ENCODE peak calls at places on chromosomes 5 and 9, in five cellular contexts. P, V, I, F and X are unnamed samples.
A peak's percentile ranks its signal among the peaks of the same experiment; 100 is the strongest.

GRCh38 chr5:168342985-168343384 is 51.5 kb downstream of the WWC1 start:
- DNase-seq in P (no peak), V (no peak), I (no peak), F (no peak), X (no peak)

GRCh38 chr5:61334224-61335196 is 2.5 kb downstream of the ZSWIM6 start:
- DNase-seq in P (peak; percentile 76), V (no peak), I (no peak), F (no peak), X (no peak)

GRCh38 chr9:93198117-93198838 is 14.3 kb downstream of the WNK2 start:
- DNase-seq in P (no peak), V (peak; percentile 55), I (no peak), F (no peak), X (no peak)

GRCh38 chr5:161757223-161757622 is 71.7 kb downstream of the GABRA6 start:
- DNase-seq in P (no peak), V (no peak), I (no peak), F (no peak), X (no peak)

GRCh38 chr5:147685991-147686390 is 96.5 kb downstream of the JAKMIP2 start:
- DNase-seq in P (no peak), V (no peak), I (no peak), F (no peak), X (no peak)

GRCh38 chr5:131610198-131611063 is 24.6 kb downstream of the RAPGEF6 start:
- DNase-seq in P (peak; percentile 95), V (no peak), I (no peak), F (no peak), X (no peak)

GRCh38 chr5:157516016-157516415 is 56.0 kb downstream of the NIPAL4 start:
- DNase-seq in P (peak; percentile 94), V (no peak), I (no peak), F (no peak), X (no peak)

GRCh38 chr5:80082731-80083114 is 47.6 kb downstream of the THBS4 start:
- DNase-seq in P (peak; percentile 70), V (peak; percentile 57), I (peak; percentile 54), F (peak; percentile 87), X (peak; percentile 52)

GRCh38 chr9:20997503-20998076 is 33.9 kb downstream of the HACD4 start:
- DNase-seq in P (no peak), V (no peak), I (no peak), F (no peak), X (no peak)

GRCh38 chr9:85741112-85741874 is 461 bp downstream of the AGTPBP1 start:
- DNase-seq in P (peak; percentile 8), V (no peak), I (peak; percentile 52), F (peak; percentile 74), X (no peak)

GRCh38 chr5:172564187-172564586 is 76.9 kb upstream of the NEURL1B start:
- DNase-seq in P (no peak), V (no peak), I (peak; percentile 61), F (no peak), X (no peak)

GRCh38 chr9:125375820-125376219 is 114.2 kb downstream of the GAPVD1 start:
- DNase-seq in P (no peak), V (no peak), I (no peak), F (no peak), X (no peak)

GRCh38 chr9:98521141-98521540 is 187.6 kb downstream of the GABBR2 start:
- DNase-seq in P (peak; percentile 92), V (no peak), I (no peak), F (no peak), X (no peak)

GRCh38 chr9:136135326-136136126 is 16.9 kb upstream of the TMEM250 start:
- DNase-seq in P (no peak), V (no peak), I (no peak), F (no peak), X (no peak)

GRCh38 chr9:136136127-136136445 is 17.4 kb upstream of the TMEM250 start:
- DNase-seq in P (no peak), V (no peak), I (no peak), F (no peak), X (no peak)

GRCh38 chr9:136133191-136133958 is 14.7 kb upstream of the TMEM250 start:
- DNase-seq in P (no peak), V (no peak), I (no peak), F (no peak), X (no peak)

GRCh38 chr9:136132500-136133050 is 13.9 kb upstream of the TMEM250 start:
- DNase-seq in P (no peak), V (no peak), I (no peak), F (no peak), X (no peak)

GRCh38 chr9:136133959-136134484 is 15.3 kb upstream of the TMEM250 start:
- DNase-seq in P (no peak), V (no peak), I (no peak), F (no peak), X (no peak)
- H3K27me3 ChIP-seq in P (peaks cover 83% of the 10 kb centered on the region), V (no peaks in the 10 kb centered on the region), I (no peaks in the 10 kb centered on the region), F (peaks cover 83% of the 10 kb centered on the region), X (peaks cover 69% of the 10 kb centered on the region)

DNA sequence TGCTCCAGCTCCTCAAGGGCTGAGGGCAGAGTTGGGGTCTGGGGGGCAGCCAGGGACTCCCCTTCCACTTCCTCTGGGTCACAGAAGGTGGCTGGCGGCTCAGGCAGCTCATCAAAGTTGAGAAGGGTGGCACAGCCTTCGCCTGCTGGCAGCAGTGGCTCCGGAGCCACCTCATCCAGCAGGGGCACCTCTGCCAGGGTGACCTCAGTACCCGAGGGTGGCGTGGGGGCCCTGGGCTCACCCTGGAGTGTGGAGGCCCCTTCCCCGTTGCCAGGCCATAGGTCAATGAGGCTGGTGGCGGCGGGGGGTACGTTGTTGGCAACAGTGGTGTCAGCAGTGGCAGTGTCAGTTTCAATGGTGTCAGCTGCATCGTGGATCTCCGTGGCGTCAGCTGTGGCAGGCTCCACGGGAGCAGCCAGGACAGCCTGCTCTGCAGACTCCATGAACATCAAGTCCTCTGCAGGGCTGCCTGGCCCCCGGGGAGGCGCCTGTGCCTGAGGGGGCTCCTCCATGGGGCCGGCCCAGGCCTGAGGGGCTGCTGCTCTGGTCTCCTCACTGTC is 11.6 kb downstream of the PRR7 start:
- DNase-seq in P (no peak), V (no peak), I (no peak), F (peak; percentile 69), X (no peak)
- H3K27ac ChIP-seq in P (no peak overlapping the region), V (no peak overlapping the region), I (no peak overlapping the region), F (peak overlapping the region; percentile 82), X (no peak overlapping the region)

DNA sequence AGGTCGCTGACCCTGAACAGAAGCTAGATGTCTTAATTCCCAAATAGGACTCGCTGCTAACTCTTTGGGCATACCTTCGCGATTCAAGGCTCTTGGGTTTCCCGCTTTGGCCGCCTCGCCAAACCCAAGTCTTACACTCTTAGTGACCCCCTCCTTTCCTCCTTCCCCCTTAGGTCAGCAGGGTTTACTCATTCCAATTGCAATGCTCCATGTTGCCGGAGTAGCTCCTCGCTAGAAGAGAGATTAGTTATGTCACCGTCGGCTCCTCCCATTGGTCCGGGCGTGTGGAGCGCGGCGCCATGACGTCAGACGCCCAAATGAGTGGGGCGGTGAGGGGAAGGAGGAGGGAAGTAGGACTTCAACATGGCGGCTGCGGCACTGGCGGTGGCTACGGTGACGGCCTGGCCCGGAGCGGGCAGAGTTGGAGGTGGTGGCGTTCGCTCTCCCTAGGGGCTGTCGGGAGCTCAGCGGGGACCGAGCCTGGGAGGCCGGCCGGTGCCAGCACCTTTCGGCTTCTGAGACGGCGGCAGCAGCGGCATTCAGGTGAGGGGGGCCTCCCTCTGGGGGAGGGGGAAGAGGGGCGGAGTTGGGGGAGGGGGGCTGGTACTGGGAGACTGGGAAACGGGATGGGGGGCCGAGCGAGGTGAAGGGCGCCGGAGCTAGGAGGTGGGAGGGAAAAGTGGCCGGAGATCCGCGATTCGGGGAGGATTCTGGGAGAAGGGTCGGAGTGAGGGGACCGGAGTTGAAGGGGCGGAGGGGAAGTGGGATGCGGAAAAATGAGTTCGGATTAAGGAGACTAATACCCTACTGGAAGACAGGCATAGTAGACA is at the start of gene UBAP1:
- DNase-seq in P (peak; percentile 97), V (peak; percentile 97), I (peak; percentile 97), F (peak; percentile 99), X (peak; percentile 97)
- TF ChIP-seq POLR2A in P (peak; percentile 92), V (peak; percentile 88), I (peak; percentile 96), F (peak; percentile 81), X (peak; percentile 97)

GRCh38 chr9:126526218-126527108 is 87.3 kb upstream of the LMX1B start:
- DNase-seq in P (no peak), V (peak; percentile 35), I (no peak), F (peak; percentile 40), X (no peak)

GRCh38 chr9:126522957-126523356 is 90.8 kb upstream of the LMX1B start:
- DNase-seq in P (no peak), V (peak; percentile 32), I (no peak), F (peak; percentile 66), X (no peak)

GRCh38 chr9:126523621-126524111 is 90.1 kb upstream of the LMX1B start:
- DNase-seq in P (no peak), V (no peak), I (no peak), F (peak; percentile 68), X (no peak)

GRCh38 chr9:126521976-126522590 is 91.6 kb upstream of the LMX1B start:
- DNase-seq in P (no peak), V (no peak), I (no peak), F (peak; percentile 52), X (no peak)

DNA sequence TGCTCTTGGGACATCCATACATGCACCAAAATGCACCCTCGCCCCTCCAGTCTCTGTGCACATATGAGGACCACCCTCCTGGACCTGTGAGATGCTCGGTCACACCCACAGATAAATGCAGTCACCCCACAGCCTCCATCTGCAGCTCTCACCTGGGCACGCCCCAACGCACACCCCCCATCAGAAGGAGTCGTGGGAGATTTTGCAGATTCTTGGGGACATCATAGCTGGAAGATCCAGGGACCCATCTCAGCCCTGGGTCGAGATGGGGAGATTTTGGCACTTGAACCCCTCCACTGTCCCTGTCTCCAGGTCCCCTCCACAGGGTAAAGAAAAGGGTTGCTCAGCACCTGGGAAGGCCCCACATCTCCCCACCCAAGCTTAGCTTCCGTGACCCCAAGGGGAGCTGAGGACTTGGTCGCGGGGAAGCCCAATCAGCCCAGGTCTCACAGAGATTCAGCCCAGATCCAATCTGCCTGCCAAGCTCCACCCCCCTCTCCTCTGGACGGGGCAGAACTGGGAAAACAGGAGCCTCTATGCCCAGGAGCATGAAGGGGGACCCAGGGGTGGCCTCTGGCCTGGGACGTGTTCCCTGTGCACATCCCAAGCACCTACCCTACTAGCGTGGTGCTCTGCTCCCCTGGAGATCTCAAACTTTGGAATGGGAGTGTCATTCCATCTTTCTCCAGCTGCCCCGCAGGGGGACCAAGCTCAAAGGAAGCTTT is 89.2 kb upstream of the LMX1B start:
- DNase-seq in P (no peak), V (no peak), I (no peak), F (peak; percentile 41), X (no peak)
- H3K27me3 ChIP-seq in P (peaks cover 86% of the 10 kb centered on the region), V (no peaks in the 10 kb centered on the region), I (peaks cover 9% of the 10 kb centered on the region), F (peaks cover 38% of the 10 kb centered on the region), X (peaks cover 17% of the 10 kb centered on the region)